ENCODE peak calls at places on chromosomes 11 and 22, in eight cellular contexts. D is NCI-H774; N is hippocampal formation; Q is activated CD8-positive, alpha-beta memory T cell treated with anti-CD3 and anti-CD28 coated beads, Interleukin-2, amount 50 U/mL, for 4 hours; Y is HEK293T; C is ELR; K is EL; I is astrocyte. X is an unnamed sample.

GRCh38 chr11:12724301-12725046 is 50.3 kb downstream of the TEAD1 start:
- DNase-seq in N (no peak), D (peak), I (peak), C (peak), Q (no peak), K (peak), Y (peak), X (peak)

GRCh38 chr11:17475666-17476316 is 854 bp downstream of the ABCC8 start:
- DNase-seq in N (no peak), C (no peak), Y (peak), D (no peak), K (no peak), Q (no peak), I (no peak), X (no peak)

GRCh38 chr22:35537252-35537651 is 3.4 kb upstream of the RASD2 start:
- DNase-seq in N (no peak), D (no peak), Y (no peak), I (no peak), Q (no peak), C (no peak), K (no peak), X (no peak)

GRCh38 chr11:123608945-123609344 is 45.5 kb downstream of the SCN3B start:
- DNase-seq in Q (no peak), N (no peak), D (no peak), C (no peak), I (no peak), K (no peak), Y (no peak), X (no peak)

GRCh38 chr11:2266586-2267305 is 3.6 kb downstream of the ASCL2 start:
- DNase-seq in K (no peak), N (no peak), I (no peak), C (no peak), Q (no peak), D (no peak), Y (peak), X (no peak)

GRCh38 chr22:38427465-38427864 is 27.5 kb downstream of the KCNJ4 start:
- DNase-seq in N (no peak), I (no peak), Y (no peak), K (no peak), C (no peak), Q (no peak), D (no peak), X (no peak)

GRCh38 chr22:37100589-37101127 is 8.9 kb downstream of the TMPRSS6 start:
- DNase-seq in D (no peak), Q (no peak), Y (no peak), N (no peak), C (no peak), K (no peak), I (no peak), X (no peak)

GRCh38 chr11:14974723-14975587 is 2.8 kb upstream of the CALCA start:
- DNase-seq in Q (peak), I (peak), C (peak), K (peak), Y (peak), N (no peak), D (no peak), X (peak)

GRCh38 chr22:39565414-39565944 is 5.1 kb upstream of the CACNA1I start:
- DNase-seq in Q (no peak), I (no peak), C (no peak), K (no peak), Y (no peak), N (no peak), D (no peak), X (no peak)

GRCh38 chr11:120385110-120385509 is 48.9 kb downstream of the ARHGEF12 start:
- DNase-seq in N (peak), Q (no peak), I (peak), K (peak), Y (peak), C (peak), D (no peak), X (no peak)

GRCh38 chr22:24553597-24554315 is 1.2 kb downstream of the GUCD1 start:
- DNase-seq in Y (no peak), I (no peak), N (no peak), K (peak), Q (no peak), C (peak), D (no peak), X (no peak)

GRCh38 chr11:13127161-13127560 is 118.0 kb downstream of the RASSF10 start:
- DNase-seq in D (no peak), Q (no peak), N (no peak), Y (no peak), C (no peak), I (no peak), K (no peak), X (no peak)

GRCh38 chr22:28939932-28940331 is 56.6 kb downstream of the ZNRF3 start:
- DNase-seq in N (no peak), K (no peak), D (no peak), I (no peak), Q (no peak), Y (no peak), C (no peak), X (no peak)

X was measured in cardiac fibroblast.